ENCODE peak calls at places on chromosomes 12 and 14, in ten cellular contexts. One of them, this sample, is unnamed.

GRCh38 chr14:66046035-66046434 is 440.1 kb upstream of the CCDC196 start:
- DNase-seq in HTR-8/SVneo: no peak
- DNase-seq in activated T-helper 1 cell treated with anti-CD3 and anti-CD28 coated beads, Interleukin-2, amount 50 U/mL, for 16 hours: no peak
- DNase-seq in breast epithelium: no peak
- DNase-seq in H7: no peak
- DNase-seq in stimulated activated CD8-positive, alpha-beta memory T cell treated with anti-CD3 and anti-CD28 coated beads, Interleukin-2, amount 100 ng/mL, for 48 hours: no peak
- DNase-seq in stimulated activated CD4-positive, alpha-beta T cell treated with anti-CD3 and anti-CD28 coated beads, Interleukin-12 subunit alpha, Interleukin-12 subunit beta, amount 100 ng/mL, for 48 hours: no peak
- DNase-seq in mesenchymal stem cell: no peak
- DNase-seq in dermis blood vessel endothelial cell: no peak
- DNase-seq in activated naive CD4-positive, alpha-beta T cell treated with Interleukin-2 at 50 U/mL for 16 hours: no peak
- DNase-seq in this sample: no peak

GRCh38 chr12:51855586-51856428 is 7.3 kb upstream of the FIGNL2 start:
- DNase-seq in activated T-helper 1 cell treated with anti-CD3 and anti-CD28 coated beads, Interleukin-2, amount 50 U/mL, for 16 hours: no peak
- DNase-seq in HTR-8/SVneo: no peak
- DNase-seq in stimulated activated CD4-positive, alpha-beta T cell treated with anti-CD3 and anti-CD28 coated beads, Interleukin-12 subunit alpha, Interleukin-12 subunit beta, amount 100 ng/mL, for 48 hours: no peak
- DNase-seq in stimulated activated CD8-positive, alpha-beta memory T cell treated with anti-CD3 and anti-CD28 coated beads, Interleukin-2, amount 100 ng/mL, for 48 hours: no peak
- DNase-seq in mesenchymal stem cell: peak; percentile 40
- DNase-seq in breast epithelium: peak; percentile 60
- DNase-seq in activated naive CD4-positive, alpha-beta T cell treated with Interleukin-2 at 50 U/mL for 16 hours: no peak
- DNase-seq in H7: peak; percentile 94
- DNase-seq in dermis blood vessel endothelial cell: peak; percentile 53
- DNase-seq in this sample: no peak

GRCh38 chr12:122526683-122527477 is at the start of the genes KNTC1 and RSRC2:
- DNase-seq in activated naive CD4-positive, alpha-beta T cell treated with Interleukin-2 at 50 U/mL for 16 hours: peak; percentile 98
- DNase-seq in H7: peak; percentile 93
- DNase-seq in mesenchymal stem cell: peak; percentile 100
- DNase-seq in HTR-8/SVneo: peak; percentile 97
- DNase-seq in dermis blood vessel endothelial cell: peak; percentile 100
- DNase-seq in stimulated activated CD8-positive, alpha-beta memory T cell treated with anti-CD3 and anti-CD28 coated beads, Interleukin-2, amount 100 ng/mL, for 48 hours: peak; percentile 86
- DNase-seq in breast epithelium: peak; percentile 99
- DNase-seq in stimulated activated CD4-positive, alpha-beta T cell treated with anti-CD3 and anti-CD28 coated beads, Interleukin-12 subunit alpha, Interleukin-12 subunit beta, amount 100 ng/mL, for 48 hours: peak; percentile 98
- DNase-seq in activated T-helper 1 cell treated with anti-CD3 and anti-CD28 coated beads, Interleukin-2, amount 50 U/mL, for 16 hours: peak; percentile 93
- DNase-seq in this sample: peak; percentile 98

GRCh38 chr14:97634786-97635185 is 837.6 kb downstream of the VRK1 start:
- DNase-seq in stimulated activated CD8-positive, alpha-beta memory T cell treated with anti-CD3 and anti-CD28 coated beads, Interleukin-2, amount 100 ng/mL, for 48 hours: no peak
- DNase-seq in HTR-8/SVneo: no peak
- DNase-seq in activated T-helper 1 cell treated with anti-CD3 and anti-CD28 coated beads, Interleukin-2, amount 50 U/mL, for 16 hours: no peak
- DNase-seq in breast epithelium: no peak
- DNase-seq in dermis blood vessel endothelial cell: no peak
- DNase-seq in mesenchymal stem cell: no peak
- DNase-seq in activated naive CD4-positive, alpha-beta T cell treated with Interleukin-2 at 50 U/mL for 16 hours: peak; percentile 14
- DNase-seq in H7: no peak
- DNase-seq in stimulated activated CD4-positive, alpha-beta T cell treated with anti-CD3 and anti-CD28 coated beads, Interleukin-12 subunit alpha, Interleukin-12 subunit beta, amount 100 ng/mL, for 48 hours: no peak
- DNase-seq in this sample: peak; percentile 3

GRCh38 chr14:26636571-26636970 is 38.7 kb upstream of the NOVA1 start:
- DNase-seq in HTR-8/SVneo: no peak
- DNase-seq in H7: no peak
- DNase-seq in stimulated activated CD8-positive, alpha-beta memory T cell treated with anti-CD3 and anti-CD28 coated beads, Interleukin-2, amount 100 ng/mL, for 48 hours: no peak
- DNase-seq in dermis blood vessel endothelial cell: no peak
- DNase-seq in stimulated activated CD4-positive, alpha-beta T cell treated with anti-CD3 and anti-CD28 coated beads, Interleukin-12 subunit alpha, Interleukin-12 subunit beta, amount 100 ng/mL, for 48 hours: no peak
- DNase-seq in mesenchymal stem cell: no peak
- DNase-seq in activated naive CD4-positive, alpha-beta T cell treated with Interleukin-2 at 50 U/mL for 16 hours: no peak
- DNase-seq in activated T-helper 1 cell treated with anti-CD3 and anti-CD28 coated beads, Interleukin-2, amount 50 U/mL, for 16 hours: no peak
- DNase-seq in breast epithelium: no peak
- DNase-seq in this sample: no peak

GRCh38 chr14:32469388-32470160 is 140.5 kb downstream of the AKAP6 start:
- DNase-seq in stimulated activated CD4-positive, alpha-beta T cell treated with anti-CD3 and anti-CD28 coated beads, Interleukin-12 subunit alpha, Interleukin-12 subunit beta, amount 100 ng/mL, for 48 hours: no peak
- DNase-seq in dermis blood vessel endothelial cell: peak; percentile 65
- DNase-seq in stimulated activated CD8-positive, alpha-beta memory T cell treated with anti-CD3 and anti-CD28 coated beads, Interleukin-2, amount 100 ng/mL, for 48 hours: no peak
- DNase-seq in activated T-helper 1 cell treated with anti-CD3 and anti-CD28 coated beads, Interleukin-2, amount 50 U/mL, for 16 hours: no peak
- DNase-seq in mesenchymal stem cell: peak; percentile 66
- DNase-seq in H7: no peak
- DNase-seq in activated naive CD4-positive, alpha-beta T cell treated with Interleukin-2 at 50 U/mL for 16 hours: no peak
- DNase-seq in breast epithelium: no peak
- DNase-seq in HTR-8/SVneo: peak; percentile 18
- DNase-seq in this sample: peak; percentile 72

GRCh38 chr12:14284189-14284722 is 81.2 kb upstream of the ATF7IP start:
- DNase-seq in activated naive CD4-positive, alpha-beta T cell treated with Interleukin-2 at 50 U/mL for 16 hours: no peak
- DNase-seq in HTR-8/SVneo: no peak
- DNase-seq in stimulated activated CD8-positive, alpha-beta memory T cell treated with anti-CD3 and anti-CD28 coated beads, Interleukin-2, amount 100 ng/mL, for 48 hours: no peak
- DNase-seq in dermis blood vessel endothelial cell: no peak
- DNase-seq in breast epithelium: no peak
- DNase-seq in H7: peak; percentile 44
- DNase-seq in activated T-helper 1 cell treated with anti-CD3 and anti-CD28 coated beads, Interleukin-2, amount 50 U/mL, for 16 hours: no peak
- DNase-seq in mesenchymal stem cell: peak; percentile 7
- DNase-seq in stimulated activated CD4-positive, alpha-beta T cell treated with anti-CD3 and anti-CD28 coated beads, Interleukin-12 subunit alpha, Interleukin-12 subunit beta, amount 100 ng/mL, for 48 hours: no peak
- DNase-seq in this sample: no peak

GRCh38 chr12:10027311-10028099 is 3.0 kb upstream of the CLEC9A start:
- DNase-seq in H7: no peak
- DNase-seq in mesenchymal stem cell: peak; percentile 73
- DNase-seq in stimulated activated CD4-positive, alpha-beta T cell treated with anti-CD3 and anti-CD28 coated beads, Interleukin-12 subunit alpha, Interleukin-12 subunit beta, amount 100 ng/mL, for 48 hours: no peak
- DNase-seq in activated naive CD4-positive, alpha-beta T cell treated with Interleukin-2 at 50 U/mL for 16 hours: no peak
- DNase-seq in activated T-helper 1 cell treated with anti-CD3 and anti-CD28 coated beads, Interleukin-2, amount 50 U/mL, for 16 hours: no peak
- DNase-seq in dermis blood vessel endothelial cell: peak; percentile 23
- DNase-seq in breast epithelium: no peak
- DNase-seq in HTR-8/SVneo: peak; percentile 11
- DNase-seq in stimulated activated CD8-positive, alpha-beta memory T cell treated with anti-CD3 and anti-CD28 coated beads, Interleukin-2, amount 100 ng/mL, for 48 hours: no peak
- DNase-seq in this sample: peak; percentile 74

GRCh38 chr14:73783107-73783727 is 68.4 kb upstream of the PTGR2 start:
- DNase-seq in dermis blood vessel endothelial cell: no peak
- DNase-seq in activated naive CD4-positive, alpha-beta T cell treated with Interleukin-2 at 50 U/mL for 16 hours: no peak
- DNase-seq in mesenchymal stem cell: peak; percentile 72
- DNase-seq in stimulated activated CD4-positive, alpha-beta T cell treated with anti-CD3 and anti-CD28 coated beads, Interleukin-12 subunit alpha, Interleukin-12 subunit beta, amount 100 ng/mL, for 48 hours: no peak
- DNase-seq in activated T-helper 1 cell treated with anti-CD3 and anti-CD28 coated beads, Interleukin-2, amount 50 U/mL, for 16 hours: no peak
- DNase-seq in H7: no peak
- DNase-seq in breast epithelium: no peak
- DNase-seq in stimulated activated CD8-positive, alpha-beta memory T cell treated with anti-CD3 and anti-CD28 coated beads, Interleukin-2, amount 100 ng/mL, for 48 hours: no peak
- DNase-seq in HTR-8/SVneo: no peak
- DNase-seq in this sample: no peak

GRCh38 chr14:54711312-54711711 is 144.4 kb downstream of the SAMD4A start:
- DNase-seq in mesenchymal stem cell: no peak
- DNase-seq in activated naive CD4-positive, alpha-beta T cell treated with Interleukin-2 at 50 U/mL for 16 hours: no peak
- DNase-seq in dermis blood vessel endothelial cell: no peak
- DNase-seq in stimulated activated CD4-positive, alpha-beta T cell treated with anti-CD3 and anti-CD28 coated beads, Interleukin-12 subunit alpha, Interleukin-12 subunit beta, amount 100 ng/mL, for 48 hours: no peak
- DNase-seq in H7: no peak
- DNase-seq in HTR-8/SVneo: no peak
- DNase-seq in stimulated activated CD8-positive, alpha-beta memory T cell treated with anti-CD3 and anti-CD28 coated beads, Interleukin-2, amount 100 ng/mL, for 48 hours: no peak
- DNase-seq in breast epithelium: no peak
- DNase-seq in activated T-helper 1 cell treated with anti-CD3 and anti-CD28 coated beads, Interleukin-2, amount 50 U/mL, for 16 hours: no peak
- DNase-seq in this sample: no peak

GRCh38 chr12:113005759-113006158 is 27.4 kb downstream of the OAS2 start:
- DNase-seq in activated naive CD4-positive, alpha-beta T cell treated with Interleukin-2 at 50 U/mL for 16 hours: no peak
- DNase-seq in H7: peak; percentile 47
- DNase-seq in dermis blood vessel endothelial cell: peak; percentile 52
- DNase-seq in mesenchymal stem cell: no peak
- DNase-seq in stimulated activated CD4-positive, alpha-beta T cell treated with anti-CD3 and anti-CD28 coated beads, Interleukin-12 subunit alpha, Interleukin-12 subunit beta, amount 100 ng/mL, for 48 hours: no peak
- DNase-seq in breast epithelium: no peak
- DNase-seq in activated T-helper 1 cell treated with anti-CD3 and anti-CD28 coated beads, Interleukin-2, amount 50 U/mL, for 16 hours: no peak
- DNase-seq in HTR-8/SVneo: peak; percentile 35
- DNase-seq in stimulated activated CD8-positive, alpha-beta memory T cell treated with anti-CD3 and anti-CD28 coated beads, Interleukin-2, amount 100 ng/mL, for 48 hours: no peak
- DNase-seq in this sample: no peak

GRCh38 chr12:49946086-49946485 is 4.5 kb upstream of the AQP2 start:
- DNase-seq in HTR-8/SVneo: no peak
- DNase-seq in activated T-helper 1 cell treated with anti-CD3 and anti-CD28 coated beads, Interleukin-2, amount 50 U/mL, for 16 hours: no peak
- DNase-seq in stimulated activated CD4-positive, alpha-beta T cell treated with anti-CD3 and anti-CD28 coated beads, Interleukin-12 subunit alpha, Interleukin-12 subunit beta, amount 100 ng/mL, for 48 hours: no peak
- DNase-seq in breast epithelium: no peak
- DNase-seq in dermis blood vessel endothelial cell: no peak
- DNase-seq in mesenchymal stem cell: no peak
- DNase-seq in stimulated activated CD8-positive, alpha-beta memory T cell treated with anti-CD3 and anti-CD28 coated beads, Interleukin-2, amount 100 ng/mL, for 48 hours: no peak
- DNase-seq in activated naive CD4-positive, alpha-beta T cell treated with Interleukin-2 at 50 U/mL for 16 hours: no peak
- DNase-seq in H7: no peak
- DNase-seq in this sample: no peak

GRCh38 chr12:46373303-46374182 is 970 bp upstream of the SLC38A2 start:
- DNase-seq in dermis blood vessel endothelial cell: peak; percentile 77
- DNase-seq in stimulated activated CD8-positive, alpha-beta memory T cell treated with anti-CD3 and anti-CD28 coated beads, Interleukin-2, amount 100 ng/mL, for 48 hours: no peak
- DNase-seq in HTR-8/SVneo: no peak
- DNase-seq in stimulated activated CD4-positive, alpha-beta T cell treated with anti-CD3 and anti-CD28 coated beads, Interleukin-12 subunit alpha, Interleukin-12 subunit beta, amount 100 ng/mL, for 48 hours: no peak
- DNase-seq in activated naive CD4-positive, alpha-beta T cell treated with Interleukin-2 at 50 U/mL for 16 hours: peak; percentile 43
- DNase-seq in activated T-helper 1 cell treated with anti-CD3 and anti-CD28 coated beads, Interleukin-2, amount 50 U/mL, for 16 hours: no peak
- DNase-seq in mesenchymal stem cell: peak; percentile 82
- DNase-seq in breast epithelium: peak; percentile 54
- DNase-seq in H7: peak; percentile 61
- DNase-seq in this sample: no peak

GRCh38 chr14:87898301-87898700 is 94.7 kb downstream of the GALC start:
- DNase-seq in H7: no peak
- DNase-seq in stimulated activated CD4-positive, alpha-beta T cell treated with anti-CD3 and anti-CD28 coated beads, Interleukin-12 subunit alpha, Interleukin-12 subunit beta, amount 100 ng/mL, for 48 hours: no peak
- DNase-seq in mesenchymal stem cell: no peak
- DNase-seq in dermis blood vessel endothelial cell: no peak
- DNase-seq in stimulated activated CD8-positive, alpha-beta memory T cell treated with anti-CD3 and anti-CD28 coated beads, Interleukin-2, amount 100 ng/mL, for 48 hours: no peak
- DNase-seq in activated T-helper 1 cell treated with anti-CD3 and anti-CD28 coated beads, Interleukin-2, amount 50 U/mL, for 16 hours: no peak
- DNase-seq in breast epithelium: no peak
- DNase-seq in activated naive CD4-positive, alpha-beta T cell treated with Interleukin-2 at 50 U/mL for 16 hours: no peak
- DNase-seq in HTR-8/SVneo: no peak
- DNase-seq in this sample: no peak

GRCh38 chr14:70073924-70074566 is 114.7 kb downstream of the SLC8A3 start:
- DNase-seq in dermis blood vessel endothelial cell: peak; percentile 77
- DNase-seq in activated naive CD4-positive, alpha-beta T cell treated with Interleukin-2 at 50 U/mL for 16 hours: peak; percentile 38
- DNase-seq in breast epithelium: peak; percentile 26
- DNase-seq in stimulated activated CD8-positive, alpha-beta memory T cell treated with anti-CD3 and anti-CD28 coated beads, Interleukin-2, amount 100 ng/mL, for 48 hours: peak; percentile 40
- DNase-seq in activated T-helper 1 cell treated with anti-CD3 and anti-CD28 coated beads, Interleukin-2, amount 50 U/mL, for 16 hours: no peak
- DNase-seq in stimulated activated CD4-positive, alpha-beta T cell treated with anti-CD3 and anti-CD28 coated beads, Interleukin-12 subunit alpha, Interleukin-12 subunit beta, amount 100 ng/mL, for 48 hours: peak; percentile 50
- DNase-seq in mesenchymal stem cell: peak; percentile 21
- DNase-seq in H7: peak; percentile 74
- DNase-seq in HTR-8/SVneo: peak; percentile 91
- DNase-seq in this sample: peak; percentile 69

GRCh38 chr14:76742185-76742584 is 19.1 kb upstream of the VASH1 start:
- DNase-seq in dermis blood vessel endothelial cell: no peak
- DNase-seq in stimulated activated CD4-positive, alpha-beta T cell treated with anti-CD3 and anti-CD28 coated beads, Interleukin-12 subunit alpha, Interleukin-12 subunit beta, amount 100 ng/mL, for 48 hours: no peak
- DNase-seq in stimulated activated CD8-positive, alpha-beta memory T cell treated with anti-CD3 and anti-CD28 coated beads, Interleukin-2, amount 100 ng/mL, for 48 hours: no peak
- DNase-seq in activated T-helper 1 cell treated with anti-CD3 and anti-CD28 coated beads, Interleukin-2, amount 50 U/mL, for 16 hours: no peak
- DNase-seq in H7: no peak
- DNase-seq in breast epithelium: no peak
- DNase-seq in mesenchymal stem cell: no peak
- DNase-seq in activated naive CD4-positive, alpha-beta T cell treated with Interleukin-2 at 50 U/mL for 16 hours: no peak
- DNase-seq in HTR-8/SVneo: no peak
- DNase-seq in this sample: no peak

GRCh38 chr14:90461425-90461824 is 64.6 kb downstream of the CALM1 start:
- DNase-seq in stimulated activated CD8-positive, alpha-beta memory T cell treated with anti-CD3 and anti-CD28 coated beads, Interleukin-2, amount 100 ng/mL, for 48 hours: no peak
- DNase-seq in dermis blood vessel endothelial cell: no peak
- DNase-seq in activated naive CD4-positive, alpha-beta T cell treated with Interleukin-2 at 50 U/mL for 16 hours: no peak
- DNase-seq in activated T-helper 1 cell treated with anti-CD3 and anti-CD28 coated beads, Interleukin-2, amount 50 U/mL, for 16 hours: no peak
- DNase-seq in H7: no peak
- DNase-seq in mesenchymal stem cell: no peak
- DNase-seq in breast epithelium: no peak
- DNase-seq in stimulated activated CD4-positive, alpha-beta T cell treated with anti-CD3 and anti-CD28 coated beads, Interleukin-12 subunit alpha, Interleukin-12 subunit beta, amount 100 ng/mL, for 48 hours: no peak
- DNase-seq in HTR-8/SVneo: no peak
- DNase-seq in this sample: no peak

GRCh38 chr12:124888203-124888602 is 24.5 kb upstream of the SCARB1 start:
- DNase-seq in activated T-helper 1 cell treated with anti-CD3 and anti-CD28 coated beads, Interleukin-2, amount 50 U/mL, for 16 hours: no peak
- DNase-seq in mesenchymal stem cell: no peak
- DNase-seq in stimulated activated CD4-positive, alpha-beta T cell treated with anti-CD3 and anti-CD28 coated beads, Interleukin-12 subunit alpha, Interleukin-12 subunit beta, amount 100 ng/mL, for 48 hours: no peak
- DNase-seq in stimulated activated CD8-positive, alpha-beta memory T cell treated with anti-CD3 and anti-CD28 coated beads, Interleukin-2, amount 100 ng/mL, for 48 hours: no peak
- DNase-seq in dermis blood vessel endothelial cell: no peak
- DNase-seq in activated naive CD4-positive, alpha-beta T cell treated with Interleukin-2 at 50 U/mL for 16 hours: no peak
- DNase-seq in H7: no peak
- DNase-seq in HTR-8/SVneo: no peak
- DNase-seq in breast epithelium: no peak
- DNase-seq in this sample: no peak

GRCh38 chr14:59305836-59306555 is 117.5 kb downstream of the DAAM1 start:
- DNase-seq in HTR-8/SVneo: no peak
- DNase-seq in activated naive CD4-positive, alpha-beta T cell treated with Interleukin-2 at 50 U/mL for 16 hours: no peak
- DNase-seq in breast epithelium: no peak
- DNase-seq in stimulated activated CD4-positive, alpha-beta T cell treated with anti-CD3 and anti-CD28 coated beads, Interleukin-12 subunit alpha, Interleukin-12 subunit beta, amount 100 ng/mL, for 48 hours: no peak
- DNase-seq in activated T-helper 1 cell treated with anti-CD3 and anti-CD28 coated beads, Interleukin-2, amount 50 U/mL, for 16 hours: no peak
- DNase-seq in dermis blood vessel endothelial cell: peak; percentile 26
- DNase-seq in stimulated activated CD8-positive, alpha-beta memory T cell treated with anti-CD3 and anti-CD28 coated beads, Interleukin-2, amount 100 ng/mL, for 48 hours: no peak
- DNase-seq in mesenchymal stem cell: no peak
- DNase-seq in H7: no peak
- DNase-seq in this sample: peak; percentile 46

GRCh38 chr12:82942963-82943362 is 256.3 kb downstream of the TMTC2 start:
- DNase-seq in dermis blood vessel endothelial cell: no peak
- DNase-seq in HTR-8/SVneo: no peak
- DNase-seq in breast epithelium: no peak
- DNase-seq in stimulated activated CD4-positive, alpha-beta T cell treated with anti-CD3 and anti-CD28 coated beads, Interleukin-12 subunit alpha, Interleukin-12 subunit beta, amount 100 ng/mL, for 48 hours: no peak
- DNase-seq in H7: no peak
- DNase-seq in stimulated activated CD8-positive, alpha-beta memory T cell treated with anti-CD3 and anti-CD28 coated beads, Interleukin-2, amount 100 ng/mL, for 48 hours: no peak
- DNase-seq in activated T-helper 1 cell treated with anti-CD3 and anti-CD28 coated beads, Interleukin-2, amount 50 U/mL, for 16 hours: no peak
- DNase-seq in activated naive CD4-positive, alpha-beta T cell treated with Interleukin-2 at 50 U/mL for 16 hours: no peak
- DNase-seq in mesenchymal stem cell: no peak
- DNase-seq in this sample: peak; percentile 21

GRCh38 chr12:97404093-97404492 is 58.5 kb upstream of the RMST start:
- DNase-seq in breast epithelium: no peak
- DNase-seq in dermis blood vessel endothelial cell: no peak
- DNase-seq in activated T-helper 1 cell treated with anti-CD3 and anti-CD28 coated beads, Interleukin-2, amount 50 U/mL, for 16 hours: no peak
- DNase-seq in stimulated activated CD4-positive, alpha-beta T cell treated with anti-CD3 and anti-CD28 coated beads, Interleukin-12 subunit alpha, Interleukin-12 subunit beta, amount 100 ng/mL, for 48 hours: no peak
- DNase-seq in HTR-8/SVneo: no peak
- DNase-seq in H7: no peak
- DNase-seq in mesenchymal stem cell: no peak
- DNase-seq in activated naive CD4-positive, alpha-beta T cell treated with Interleukin-2 at 50 U/mL for 16 hours: no peak
- DNase-seq in stimulated activated CD8-positive, alpha-beta memory T cell treated with anti-CD3 and anti-CD28 coated beads, Interleukin-2, amount 100 ng/mL, for 48 hours: no peak
- DNase-seq in this sample: no peak

GRCh38 chr14:77761205-77761931 is 412 bp upstream of the SNW1 start:
- DNase-seq in mesenchymal stem cell: peak; percentile 53
- DNase-seq in activated naive CD4-positive, alpha-beta T cell treated with Interleukin-2 at 50 U/mL for 16 hours: no peak
- DNase-seq in HTR-8/SVneo: peak; percentile 37
- DNase-seq in stimulated activated CD8-positive, alpha-beta memory T cell treated with anti-CD3 and anti-CD28 coated beads, Interleukin-2, amount 100 ng/mL, for 48 hours: no peak
- DNase-seq in H7: peak; percentile 55
- DNase-seq in activated T-helper 1 cell treated with anti-CD3 and anti-CD28 coated beads, Interleukin-2, amount 50 U/mL, for 16 hours: no peak
- DNase-seq in stimulated activated CD4-positive, alpha-beta T cell treated with anti-CD3 and anti-CD28 coated beads, Interleukin-12 subunit alpha, Interleukin-12 subunit beta, amount 100 ng/mL, for 48 hours: no peak
- DNase-seq in breast epithelium: no peak
- DNase-seq in dermis blood vessel endothelial cell: peak; percentile 60
- DNase-seq in this sample: peak; percentile 94

GRCh38 chr14:104092931-104093365 is 7.4 kb downstream of the ASPG start:
- DNase-seq in H7: peak; percentile 57
- DNase-seq in stimulated activated CD4-positive, alpha-beta T cell treated with anti-CD3 and anti-CD28 coated beads, Interleukin-12 subunit alpha, Interleukin-12 subunit beta, amount 100 ng/mL, for 48 hours: no peak
- DNase-seq in activated naive CD4-positive, alpha-beta T cell treated with Interleukin-2 at 50 U/mL for 16 hours: no peak
- DNase-seq in breast epithelium: no peak
- DNase-seq in mesenchymal stem cell: no peak
- DNase-seq in dermis blood vessel endothelial cell: no peak
- DNase-seq in HTR-8/SVneo: no peak
- DNase-seq in stimulated activated CD8-positive, alpha-beta memory T cell treated with anti-CD3 and anti-CD28 coated beads, Interleukin-2, amount 100 ng/mL, for 48 hours: no peak
- DNase-seq in activated T-helper 1 cell treated with anti-CD3 and anti-CD28 coated beads, Interleukin-2, amount 50 U/mL, for 16 hours: no peak
- DNase-seq in this sample: no peak

GRCh38 chr12:108616941-108617858 is 16.5 kb downstream of the SELPLG start:
- DNase-seq in mesenchymal stem cell: peak; percentile 68
- DNase-seq in dermis blood vessel endothelial cell: no peak
- DNase-seq in stimulated activated CD8-positive, alpha-beta memory T cell treated with anti-CD3 and anti-CD28 coated beads, Interleukin-2, amount 100 ng/mL, for 48 hours: peak; percentile 79
- DNase-seq in stimulated activated CD4-positive, alpha-beta T cell treated with anti-CD3 and anti-CD28 coated beads, Interleukin-12 subunit alpha, Interleukin-12 subunit beta, amount 100 ng/mL, for 48 hours: peak; percentile 80
- DNase-seq in activated T-helper 1 cell treated with anti-CD3 and anti-CD28 coated beads, Interleukin-2, amount 50 U/mL, for 16 hours: peak; percentile 37
- DNase-seq in breast epithelium: no peak
- DNase-seq in HTR-8/SVneo: no peak
- DNase-seq in H7: no peak
- DNase-seq in activated naive CD4-positive, alpha-beta T cell treated with Interleukin-2 at 50 U/mL for 16 hours: peak; percentile 87
- DNase-seq in this sample: no peak

GRCh38 chr14:87944987-87945604 is 47.9 kb downstream of the GALC start:
- DNase-seq in H7: no peak
- DNase-seq in dermis blood vessel endothelial cell: peak; percentile 80
- DNase-seq in stimulated activated CD8-positive, alpha-beta memory T cell treated with anti-CD3 and anti-CD28 coated beads, Interleukin-2, amount 100 ng/mL, for 48 hours: no peak
- DNase-seq in activated T-helper 1 cell treated with anti-CD3 and anti-CD28 coated beads, Interleukin-2, amount 50 U/mL, for 16 hours: no peak
- DNase-seq in mesenchymal stem cell: peak; percentile 62
- DNase-seq in breast epithelium: no peak
- DNase-seq in HTR-8/SVneo: no peak
- DNase-seq in activated naive CD4-positive, alpha-beta T cell treated with Interleukin-2 at 50 U/mL for 16 hours: no peak
- DNase-seq in stimulated activated CD4-positive, alpha-beta T cell treated with anti-CD3 and anti-CD28 coated beads, Interleukin-12 subunit alpha, Interleukin-12 subunit beta, amount 100 ng/mL, for 48 hours: no peak
- DNase-seq in this sample: peak; percentile 57

GRCh38 chr14:103136388-103137271 is 13.4 kb downstream of the TNFAIP2 start:
- DNase-seq in breast epithelium: no peak
- DNase-seq in activated naive CD4-positive, alpha-beta T cell treated with Interleukin-2 at 50 U/mL for 16 hours: no peak
- DNase-seq in mesenchymal stem cell: peak; percentile 77
- DNase-seq in activated T-helper 1 cell treated with anti-CD3 and anti-CD28 coated beads, Interleukin-2, amount 50 U/mL, for 16 hours: no peak
- DNase-seq in H7: peak; percentile 82
- DNase-seq in stimulated activated CD4-positive, alpha-beta T cell treated with anti-CD3 and anti-CD28 coated beads, Interleukin-12 subunit alpha, Interleukin-12 subunit beta, amount 100 ng/mL, for 48 hours: no peak
- DNase-seq in stimulated activated CD8-positive, alpha-beta memory T cell treated with anti-CD3 and anti-CD28 coated beads, Interleukin-2, amount 100 ng/mL, for 48 hours: no peak
- DNase-seq in dermis blood vessel endothelial cell: peak; percentile 19
- DNase-seq in HTR-8/SVneo: no peak
- DNase-seq in this sample: peak; percentile 63

GRCh38 chr14:95388699-95389098 is 69.0 kb upstream of the CLMN start:
- DNase-seq in dermis blood vessel endothelial cell: peak; percentile 40
- DNase-seq in H7: no peak
- DNase-seq in stimulated activated CD8-positive, alpha-beta memory T cell treated with anti-CD3 and anti-CD28 coated beads, Interleukin-2, amount 100 ng/mL, for 48 hours: no peak
- DNase-seq in activated naive CD4-positive, alpha-beta T cell treated with Interleukin-2 at 50 U/mL for 16 hours: no peak
- DNase-seq in activated T-helper 1 cell treated with anti-CD3 and anti-CD28 coated beads, Interleukin-2, amount 50 U/mL, for 16 hours: no peak
- DNase-seq in breast epithelium: no peak
- DNase-seq in stimulated activated CD4-positive, alpha-beta T cell treated with anti-CD3 and anti-CD28 coated beads, Interleukin-12 subunit alpha, Interleukin-12 subunit beta, amount 100 ng/mL, for 48 hours: no peak
- DNase-seq in HTR-8/SVneo: no peak
- DNase-seq in mesenchymal stem cell: peak; percentile 9
- DNase-seq in this sample: peak; percentile 8

GRCh38 chr14:93183596-93184317 is 940 bp downstream of the MOAP1 start:
- DNase-seq in dermis blood vessel endothelial cell: no peak
- DNase-seq in stimulated activated CD4-positive, alpha-beta T cell treated with anti-CD3 and anti-CD28 coated beads, Interleukin-12 subunit alpha, Interleukin-12 subunit beta, amount 100 ng/mL, for 48 hours: no peak
- DNase-seq in activated T-helper 1 cell treated with anti-CD3 and anti-CD28 coated beads, Interleukin-2, amount 50 U/mL, for 16 hours: no peak
- DNase-seq in H7: no peak
- DNase-seq in stimulated activated CD8-positive, alpha-beta memory T cell treated with anti-CD3 and anti-CD28 coated beads, Interleukin-2, amount 100 ng/mL, for 48 hours: no peak
- DNase-seq in HTR-8/SVneo: no peak
- DNase-seq in breast epithelium: no peak
- DNase-seq in mesenchymal stem cell: no peak
- DNase-seq in activated naive CD4-positive, alpha-beta T cell treated with Interleukin-2 at 50 U/mL for 16 hours: no peak
- DNase-seq in this sample: no peak

This sample was measured in bronchial epithelial cell.